ENCODE peak calls at places on chromosome 19, in seven cellular contexts. H, R, E, X, C, N and O are unnamed samples.

GRCh38 chr19:11463391-11463790 is 17.5 kb downstream of the ELAVL3 start:
- DNase-seq in H (no peak), R (no peak), E (no peak), X (no peak), C (no peak), N (no peak), O (no peak)

GRCh38 chr19:34430738-34431625 is 2.8 kb downstream of the UBA2 start:
- DNase-seq in H (peak; percentile 57), R (no peak), E (no peak), X (peak; percentile 83), C (no peak), N (peak; percentile 68), O (no peak)

GRCh38 chr19:16024266-16025107 is 51.8 kb upstream of the TPM4 start:
- DNase-seq in H (no peak), R (no peak), E (no peak), X (no peak), C (no peak), N (no peak), O (no peak)

GRCh38 chr19:34316741-34317241 is 48.2 kb upstream of the GPI start:
- DNase-seq in H (no peak), R (no peak), E (no peak), X (no peak), C (no peak), N (peak; percentile 66), O (no peak)

GRCh38 chr19:15403151-15403531 is 15.6 kb downstream of the AKAP8L start:
- DNase-seq in H (no peak), R (no peak), E (no peak), X (no peak), C (no peak), N (no peak), O (no peak)

GRCh38 chr19:29404015-29404414 is 121.8 kb upstream of the VSTM2B start:
- DNase-seq in H (no peak), R (no peak), E (no peak), X (no peak), C (peak; percentile 26), N (no peak), O (no peak)

GRCh38 chr19:46303702-46304397 is 7.0 kb downstream of the HIF3A start:
- DNase-seq in H (no peak), R (no peak), E (no peak), X (no peak), C (no peak), N (no peak), O (peak; percentile 6)

GRCh38 chr19:12676384-12676792 is 5.3 kb downstream of the DHPS start:
- DNase-seq in H (peak; percentile 68), R (peak; percentile 82), E (no peak), X (peak; percentile 78), C (peak; percentile 71), N (peak; percentile 66), O (peak; percentile 14)

GRCh38 chr19:37977992-37978391 is 71.0 kb downstream of the SIPA1L3 start:
- DNase-seq in H (no peak), R (no peak), E (peak; percentile 19), X (peak; percentile 40), C (no peak), N (peak; percentile 99), O (peak; percentile 16)